ENCODE peak calls at places on chromosome 12, in ten cellular contexts. One of them, this sample, is unnamed.

GRCh38 chr12:77488041-77488620 is 342.6 kb upstream of the NAV3 start:
- DNase-seq in ovary: no peak
- DNase-seq in glutamatergic neuron: no peak
- DNase-seq in omental fat pad: no peak
- DNase-seq in cardiac muscle cell: peak
- DNase-seq in upper lobe of right lung: no peak
- DNase-seq in progenitor cell of endocrine pancreas: no peak
- DNase-seq in Calu3: no peak
- DNase-seq in body of pancreas: no peak
- DNase-seq in psoas muscle: no peak
- DNase-seq in this sample: no peak

GRCh38 chr12:103249614-103250013 is 246.2 kb downstream of the C12orf42 start:
- DNase-seq in ovary: no peak
- DNase-seq in glutamatergic neuron: no peak
- DNase-seq in omental fat pad: no peak
- DNase-seq in cardiac muscle cell: no peak
- DNase-seq in upper lobe of right lung: no peak
- DNase-seq in progenitor cell of endocrine pancreas: no peak
- DNase-seq in Calu3: no peak
- DNase-seq in body of pancreas: no peak
- DNase-seq in psoas muscle: no peak
- DNase-seq in this sample: no peak

GRCh38 chr12:52605542-52605941 is 4.3 kb upstream of the KRT72 start:
- DNase-seq in ovary: no peak
- DNase-seq in glutamatergic neuron: no peak
- DNase-seq in omental fat pad: no peak
- DNase-seq in cardiac muscle cell: no peak
- DNase-seq in upper lobe of right lung: no peak
- DNase-seq in progenitor cell of endocrine pancreas: no peak
- DNase-seq in Calu3: no peak
- DNase-seq in body of pancreas: no peak
- DNase-seq in psoas muscle: no peak
- DNase-seq in this sample: no peak

GRCh38 chr12:25960176-25960575 is 1.7 kb downstream of the RASSF8 start:
- DNase-seq in ovary: peak
- DNase-seq in glutamatergic neuron: peak
- DNase-seq in omental fat pad: no peak
- DNase-seq in cardiac muscle cell: peak
- DNase-seq in upper lobe of right lung: no peak
- DNase-seq in progenitor cell of endocrine pancreas: no peak
- DNase-seq in Calu3: peak
- DNase-seq in body of pancreas: no peak
- DNase-seq in psoas muscle: no peak
- DNase-seq in this sample: no peak

GRCh38 chr12:39365364-39366001 is 77.4 kb downstream of the KIF21A start:
- DNase-seq in ovary: no peak
- DNase-seq in glutamatergic neuron: no peak
- DNase-seq in omental fat pad: no peak
- DNase-seq in cardiac muscle cell: peak
- DNase-seq in upper lobe of right lung: no peak
- DNase-seq in progenitor cell of endocrine pancreas: no peak
- DNase-seq in Calu3: no peak
- DNase-seq in body of pancreas: no peak
- DNase-seq in psoas muscle: no peak
- DNase-seq in this sample: no peak

GRCh38 chr12:80142640-80143039 is 43.3 kb downstream of the OTOGL start:
- DNase-seq in ovary: no peak
- DNase-seq in glutamatergic neuron: no peak
- DNase-seq in omental fat pad: no peak
- DNase-seq in cardiac muscle cell: no peak
- DNase-seq in upper lobe of right lung: no peak
- DNase-seq in progenitor cell of endocrine pancreas: no peak
- DNase-seq in Calu3: no peak
- DNase-seq in body of pancreas: no peak
- DNase-seq in psoas muscle: no peak
- DNase-seq in this sample: no peak

GRCh38 chr12:28963554-28963953 is 185.5 kb upstream of the FAR2 start:
- DNase-seq in ovary: no peak
- DNase-seq in glutamatergic neuron: no peak
- DNase-seq in omental fat pad: no peak
- DNase-seq in cardiac muscle cell: peak
- DNase-seq in upper lobe of right lung: no peak
- DNase-seq in progenitor cell of endocrine pancreas: no peak
- DNase-seq in Calu3: no peak
- DNase-seq in body of pancreas: no peak
- DNase-seq in psoas muscle: no peak
- DNase-seq in this sample: no peak

GRCh38 chr12:121334513-121335343 is 17.5 kb downstream of the ANAPC5 start:
- DNase-seq in ovary: no peak
- DNase-seq in glutamatergic neuron: no peak
- DNase-seq in omental fat pad: no peak
- DNase-seq in cardiac muscle cell: peak
- DNase-seq in upper lobe of right lung: no peak
- DNase-seq in progenitor cell of endocrine pancreas: no peak
- DNase-seq in Calu3: peak
- DNase-seq in body of pancreas: no peak
- DNase-seq in psoas muscle: no peak
- DNase-seq in this sample: peak

GRCh38 chr12:118377005-118377890 is 893 bp downstream of the SUDS3 start:
- DNase-seq in ovary: no peak
- DNase-seq in glutamatergic neuron: no peak
- DNase-seq in omental fat pad: no peak
- DNase-seq in cardiac muscle cell: no peak
- DNase-seq in upper lobe of right lung: no peak
- DNase-seq in progenitor cell of endocrine pancreas: no peak
- DNase-seq in Calu3: no peak
- DNase-seq in body of pancreas: no peak
- DNase-seq in psoas muscle: no peak
- DNase-seq in this sample: no peak

GRCh38 chr12:85182699-85183098 is 97.3 kb upstream of the ALX1 start:
- DNase-seq in ovary: no peak
- DNase-seq in glutamatergic neuron: no peak
- DNase-seq in omental fat pad: no peak
- DNase-seq in cardiac muscle cell: no peak
- DNase-seq in upper lobe of right lung: no peak
- DNase-seq in progenitor cell of endocrine pancreas: no peak
- DNase-seq in Calu3: no peak
- DNase-seq in body of pancreas: no peak
- DNase-seq in psoas muscle: no peak
- DNase-seq in this sample: no peak

GRCh38 chr12:49295087-49296001 is at the start of gene PRPH:
- DNase-seq in ovary: no peak
- DNase-seq in glutamatergic neuron: peak
- DNase-seq in omental fat pad: no peak
- DNase-seq in cardiac muscle cell: no peak
- DNase-seq in upper lobe of right lung: peak
- DNase-seq in progenitor cell of endocrine pancreas: no peak
- DNase-seq in Calu3: no peak
- DNase-seq in body of pancreas: no peak
- DNase-seq in psoas muscle: no peak
- DNase-seq in this sample: no peak

GRCh38 chr12:58541300-58541690 is 379.0 kb downstream of the LRIG3 start:
- DNase-seq in ovary: no peak
- DNase-seq in glutamatergic neuron: no peak
- DNase-seq in omental fat pad: no peak
- DNase-seq in cardiac muscle cell: peak
- DNase-seq in upper lobe of right lung: no peak
- DNase-seq in progenitor cell of endocrine pancreas: no peak
- DNase-seq in Calu3: no peak
- DNase-seq in body of pancreas: no peak
- DNase-seq in psoas muscle: no peak
- DNase-seq in this sample: no peak

GRCh38 chr12:121820056-121820455 is 16.2 kb downstream of the SETD1B start:
- DNase-seq in ovary: no peak
- DNase-seq in glutamatergic neuron: no peak
- DNase-seq in omental fat pad: no peak
- DNase-seq in cardiac muscle cell: no peak
- DNase-seq in upper lobe of right lung: no peak
- DNase-seq in progenitor cell of endocrine pancreas: no peak
- DNase-seq in Calu3: no peak
- DNase-seq in body of pancreas: no peak
- DNase-seq in psoas muscle: no peak
- DNase-seq in this sample: no peak

GRCh38 chr12:24853588-24853987 is 95.3 kb downstream of the BCAT1 start:
- DNase-seq in ovary: no peak
- DNase-seq in glutamatergic neuron: no peak
- DNase-seq in omental fat pad: no peak
- DNase-seq in cardiac muscle cell: peak
- DNase-seq in upper lobe of right lung: no peak
- DNase-seq in progenitor cell of endocrine pancreas: no peak
- DNase-seq in Calu3: no peak
- DNase-seq in body of pancreas: no peak
- DNase-seq in psoas muscle: no peak
- DNase-seq in this sample: no peak

DNA sequence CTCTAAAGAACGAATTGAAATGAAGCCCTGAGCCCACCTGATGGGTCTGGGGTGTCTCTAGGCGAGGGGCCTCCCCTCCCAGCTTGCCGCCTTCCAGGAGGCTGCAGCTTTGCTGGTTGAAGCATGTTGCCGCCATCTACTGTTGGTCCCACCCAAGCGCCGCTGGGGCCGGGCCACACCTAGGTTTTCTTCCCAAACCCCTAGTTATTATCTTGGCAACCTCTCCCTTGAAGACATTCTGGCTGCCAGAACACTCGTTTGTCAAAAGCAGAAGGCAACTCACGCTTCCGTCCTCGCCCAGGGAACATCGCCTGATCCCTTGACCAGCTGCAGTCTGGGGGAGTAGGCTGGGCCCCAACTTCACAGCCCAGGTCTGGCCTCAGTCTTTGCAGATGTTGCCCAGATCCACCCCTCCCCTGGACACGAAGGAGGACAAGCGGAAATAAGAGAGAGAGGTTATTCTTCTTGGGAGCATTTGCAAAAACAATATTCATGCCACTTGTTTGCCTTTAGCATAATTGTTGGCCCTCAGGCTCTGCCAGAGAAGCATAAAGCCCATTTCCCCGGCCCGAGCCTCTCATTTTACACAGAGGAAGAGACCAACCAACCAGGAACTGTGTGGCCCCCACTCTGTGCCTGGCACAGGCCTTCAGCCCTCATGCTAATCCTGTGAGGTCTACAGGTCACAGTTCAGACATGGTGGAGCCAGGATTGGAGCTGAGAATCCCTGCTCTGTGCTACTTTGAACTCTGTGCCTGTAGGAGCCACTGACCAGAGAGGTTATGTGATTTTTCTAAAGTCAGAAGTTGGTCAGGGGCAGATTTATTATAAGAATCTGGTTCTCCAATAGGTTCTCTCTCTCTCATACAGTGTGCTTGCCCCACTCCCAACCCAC is 6.7 kb downstream of the EMP1 start:
- DNase-seq in ovary: no peak
- DNase-seq in glutamatergic neuron: no peak
- DNase-seq in omental fat pad: no peak
- DNase-seq in cardiac muscle cell: peak
- DNase-seq in upper lobe of right lung: peak
- DNase-seq in progenitor cell of endocrine pancreas: no peak
- DNase-seq in Calu3: no peak
- DNase-seq in body of pancreas: no peak
- DNase-seq in psoas muscle: peak
- DNase-seq in this sample: no peak
- TF ChIP-seq CTCF in ovary: no peak
- TF ChIP-seq CTCF in glutamatergic neuron: no peak
- TF ChIP-seq CTCF in omental fat pad: no peak
- TF ChIP-seq CTCF in cardiac muscle cell: peak
- TF ChIP-seq CTCF in upper lobe of right lung: peak
- TF ChIP-seq CTCF in progenitor cell of endocrine pancreas: peak
- TF ChIP-seq CTCF in Calu3: no peak
- TF ChIP-seq CTCF in body of pancreas: no peak
- TF ChIP-seq CTCF in psoas muscle: peak
- TF ChIP-seq CTCF in this sample: peak

GRCh38 chr12:96989916-96990315 is 82.9 kb downstream of the NEDD1 start:
- DNase-seq in ovary: no peak
- DNase-seq in glutamatergic neuron: no peak
- DNase-seq in omental fat pad: no peak
- DNase-seq in cardiac muscle cell: peak
- DNase-seq in upper lobe of right lung: no peak
- DNase-seq in progenitor cell of endocrine pancreas: no peak
- DNase-seq in Calu3: peak
- DNase-seq in body of pancreas: peak
- DNase-seq in psoas muscle: no peak
- DNase-seq in this sample: no peak
- TF ChIP-seq CTCF in ovary: no peak
- TF ChIP-seq CTCF in glutamatergic neuron: no peak
- TF ChIP-seq CTCF in omental fat pad: no peak
- TF ChIP-seq CTCF in cardiac muscle cell: no peak
- TF ChIP-seq CTCF in upper lobe of right lung: no peak
- TF ChIP-seq CTCF in progenitor cell of endocrine pancreas: peak
- TF ChIP-seq CTCF in Calu3: no peak
- TF ChIP-seq CTCF in body of pancreas: peak
- TF ChIP-seq CTCF in psoas muscle: no peak
- TF ChIP-seq CTCF in this sample: peak

GRCh38 chr12:42760550-42760949 is 171.0 kb upstream of the PRICKLE1 start:
- DNase-seq in ovary: no peak
- DNase-seq in glutamatergic neuron: no peak
- DNase-seq in omental fat pad: no peak
- DNase-seq in cardiac muscle cell: no peak
- DNase-seq in upper lobe of right lung: no peak
- DNase-seq in progenitor cell of endocrine pancreas: no peak
- DNase-seq in Calu3: no peak
- DNase-seq in body of pancreas: no peak
- DNase-seq in psoas muscle: no peak
- DNase-seq in this sample: no peak
- TF ChIP-seq CTCF in ovary: no peak
- TF ChIP-seq CTCF in glutamatergic neuron: no peak
- TF ChIP-seq CTCF in omental fat pad: no peak
- TF ChIP-seq CTCF in cardiac muscle cell: no peak
- TF ChIP-seq CTCF in upper lobe of right lung: no peak
- TF ChIP-seq CTCF in progenitor cell of endocrine pancreas: no peak
- TF ChIP-seq CTCF in Calu3: no peak
- TF ChIP-seq CTCF in body of pancreas: no peak
- TF ChIP-seq CTCF in psoas muscle: no peak
- TF ChIP-seq CTCF in this sample: no peak

GRCh38 chr12:74418573-74418972 is 119.1 kb upstream of the ATXN7L3B start:
- DNase-seq in ovary: no peak
- DNase-seq in glutamatergic neuron: no peak
- DNase-seq in omental fat pad: no peak
- DNase-seq in cardiac muscle cell: no peak
- DNase-seq in upper lobe of right lung: no peak
- DNase-seq in progenitor cell of endocrine pancreas: no peak
- DNase-seq in Calu3: no peak
- DNase-seq in body of pancreas: no peak
- DNase-seq in psoas muscle: no peak
- DNase-seq in this sample: no peak

GRCh38 chr12:74415633-74416032 is 122.0 kb upstream of the ATXN7L3B start:
- DNase-seq in ovary: no peak
- DNase-seq in glutamatergic neuron: no peak
- DNase-seq in omental fat pad: no peak
- DNase-seq in cardiac muscle cell: peak
- DNase-seq in upper lobe of right lung: no peak
- DNase-seq in progenitor cell of endocrine pancreas: no peak
- DNase-seq in Calu3: peak
- DNase-seq in body of pancreas: no peak
- DNase-seq in psoas muscle: no peak
- DNase-seq in this sample: no peak

GRCh38 chr12:74408601-74409166 is 129.0 kb upstream of the ATXN7L3B start:
- DNase-seq in ovary: no peak
- DNase-seq in glutamatergic neuron: no peak
- DNase-seq in omental fat pad: no peak
- DNase-seq in cardiac muscle cell: no peak
- DNase-seq in upper lobe of right lung: no peak
- DNase-seq in progenitor cell of endocrine pancreas: no peak
- DNase-seq in Calu3: no peak
- DNase-seq in body of pancreas: no peak
- DNase-seq in psoas muscle: no peak
- DNase-seq in this sample: no peak

GRCh38 chr12:74412607-74413230 is 124.9 kb upstream of the ATXN7L3B start:
- DNase-seq in ovary: no peak
- DNase-seq in glutamatergic neuron: no peak
- DNase-seq in omental fat pad: no peak
- DNase-seq in cardiac muscle cell: peak
- DNase-seq in upper lobe of right lung: no peak
- DNase-seq in progenitor cell of endocrine pancreas: no peak
- DNase-seq in Calu3: no peak
- DNase-seq in body of pancreas: no peak
- DNase-seq in psoas muscle: no peak
- DNase-seq in this sample: no peak
- TF ChIP-seq CTCF in ovary: no peak
- TF ChIP-seq CTCF in glutamatergic neuron: peak
- TF ChIP-seq CTCF in omental fat pad: no peak
- TF ChIP-seq CTCF in cardiac muscle cell: peak
- TF ChIP-seq CTCF in upper lobe of right lung: peak
- TF ChIP-seq CTCF in progenitor cell of endocrine pancreas: peak
- TF ChIP-seq CTCF in Calu3: no peak
- TF ChIP-seq CTCF in body of pancreas: peak
- TF ChIP-seq CTCF in psoas muscle: peak
- TF ChIP-seq CTCF in this sample: peak

This sample was measured in D721Med.